ENCODE peak calls at places on chromosomes 12 and 14, in four cellular contexts. V, X, N and F are unnamed samples.

GRCh38 chr12:64097346-64098105 is 124.6 kb downstream of the KICS2 start:
- DNase-seq in N (no peak), V (no peak), X (no peak), F (no peak)

GRCh38 chr14:104132981-104133380 is 5.4 kb upstream of the KIF26A start:
- DNase-seq in N (no peak), V (peak; percentile 47), X (no peak), F (no peak)

GRCh38 chr12:122960193-122960569 is 6.1 kb downstream of the ABCB9 start:
- DNase-seq in X (no peak), N (no peak), V (no peak), F (no peak)

GRCh38 chr12:130418261-130418660 is 80.6 kb downstream of the PIWIL1 start:
- DNase-seq in N (no peak), V (no peak), X (no peak), F (no peak)

GRCh38 chr12:106984588-106985137 is 2.3 kb downstream of the MTERF2 start:
- DNase-seq in N (no peak), V (no peak), X (no peak), F (no peak)

GRCh38 chr12:68675098-68675842 is 11.5 kb upstream of the NUP107 start:
- DNase-seq in X (no peak), N (no peak), V (peak; percentile 27), F (no peak)

GRCh38 chr14:94129758-94130414 is 482 bp upstream of the IFI27L2 start:
- DNase-seq in X (peak; percentile 49), N (no peak), V (no peak), F (peak; percentile 61)

GRCh38 chr14:59320771-59321170 is 132.3 kb downstream of the DAAM1 start:
- DNase-seq in X (no peak), V (no peak), N (no peak), F (peak; percentile 27)

GRCh38 chr14:69985456-69985855 is 106.2 kb downstream of the SMOC1 start:
- DNase-seq in N (no peak), V (no peak), X (no peak), F (peak; percentile 78)

GRCh38 chr14:55752580-55753365 is 172.8 kb downstream of the KTN1 start:
- DNase-seq in N (no peak), V (no peak), X (peak; percentile 57), F (peak; percentile 89)